ENCODE peak calls at places on chromosomes 4 and X, in nine cellular contexts. A is neuronal stem cell, I is PC-9, G is IMR-90, S is MM.1S, X is GM23338, T is PC-3, Q is HCT116, B is mesenchymal stem cell. F is an unnamed sample.

GRCh38 chr4:113604955-113605354 is 156.6 kb downstream of the CAMK2D start:
- DNase-seq in A (no peak), I (no peak), G (peak; percentile 64), S (no peak), X (no peak), T (no peak), Q (no peak), B (peak; percentile 56), F (no peak)

GRCh38 chr4:107482546-107482945 is 237.5 kb downstream of the PAPSS1 start:
- DNase-seq in A (no peak), I (no peak), G (no peak), S (no peak), X (no peak), T (no peak), Q (no peak), B (no peak), F (no peak)

GRCh38 chr4:128525939-128526630 is 238.5 kb upstream of the PGRMC2 start:
- DNase-seq in A (no peak), I (peak; percentile 97), G (peak; percentile 78), S (no peak), X (no peak), T (peak; percentile 84), Q (no peak), B (peak; percentile 57), F (no peak)

GRCh38 chr4:3305610-3306371 is 13.0 kb downstream of the RGS12 start:
- DNase-seq in A (no peak), I (no peak), G (peak; percentile 62), S (no peak), X (no peak), T (no peak), Q (no peak), B (peak; percentile 73), F (no peak)

GRCh38 chr4:14125375-14126129 is 498.0 kb upstream of the BOD1L1 start:
- DNase-seq in A (no peak), I (no peak), G (no peak), S (no peak), X (no peak), T (no peak), Q (no peak), B (no peak), F (no peak)

GRCh38 chrX:152927858-152928760 is 30.2 kb downstream of the ZNF185 start:
- DNase-seq in A (no peak), I (no peak), G (no peak), S (no peak), X (no peak), T (no peak), Q (no peak), B (no peak), F (no peak)

GRCh38 chr4:112563431-112564200 is 47.6 kb upstream of the NEUROG2 start:
- DNase-seq in A (no peak), I (no peak), G (no peak), S (no peak), X (no peak), T (no peak), Q (no peak), B (no peak), F (no peak)

GRCh38 chr4:11130195-11130975 is 298.3 kb downstream of the HS3ST1 start:
- DNase-seq in A (no peak), I (no peak), G (peak; percentile 8), S (peak; percentile 46), X (no peak), T (peak; percentile 51), Q (no peak), B (peak; percentile 51), F (no peak)

GRCh38 chrX:38275615-38276014 is 51.7 kb downstream of the RPGR start:
- DNase-seq in A (no peak), I (no peak), G (peak; percentile 93), S (no peak), X (no peak), T (peak; percentile 90), Q (peak; percentile 27), B (peak; percentile 82), F (no peak)

GRCh38 chrX:6852121-6852520 is 295.4 kb upstream of the STS start:
- DNase-seq in A (no peak), I (no peak), G (no peak), S (no peak), X (no peak), T (no peak), Q (no peak), B (no peak), F (no peak)

GRCh38 chr4:1575418-1576199 is 108.5 kb downstream of the FAM53A start:
- DNase-seq in A (no peak), I (no peak), G (no peak), S (no peak), X (no peak), T (no peak), Q (no peak), B (no peak), F (no peak)

GRCh38 chrX:6307156-6307555 is 78.5 kb upstream of the NLGN4X start:
- DNase-seq in A (no peak), I (no peak), G (no peak), S (no peak), X (peak; percentile 2), T (no peak), Q (no peak), B (no peak), F (no peak)

GRCh38 chr4:1871471-1872021 is 353 bp downstream of the NSD2 start:
- DNase-seq in A (peak; percentile 59), I (no peak), G (no peak), S (peak; percentile 18), X (peak; percentile 56), T (no peak), Q (no peak), B (no peak), F (peak; percentile 49)

GRCh38 chr4:2721586-2721985 is 34.5 kb downstream of the TNIP2 start:
- DNase-seq in A (no peak), I (no peak), G (no peak), S (no peak), X (no peak), T (no peak), Q (no peak), B (no peak), F (no peak)

GRCh38 chr4:177185151-177185550 is 124.5 kb upstream of the NEIL3 start:
- DNase-seq in A (peak; percentile 8), I (no peak), G (peak; percentile 41), S (no peak), X (no peak), T (no peak), Q (no peak), B (no peak), F (no peak)

GRCh38 chr4:5632571-5632970 is 75.8 kb downstream of the EVC2 start:
- DNase-seq in A (no peak), I (no peak), G (no peak), S (no peak), X (peak; percentile 17), T (no peak), Q (no peak), B (no peak), F (no peak)

GRCh38 chr4:5636766-5637670 is 71.3 kb downstream of the EVC2 start:
- DNase-seq in A (no peak), I (no peak), G (no peak), S (no peak), X (no peak), T (peak; percentile 4), Q (no peak), B (no peak), F (no peak)

GRCh38 chr4:5638316-5638715 is 70.0 kb downstream of the EVC2 start:
- DNase-seq in A (no peak), I (peak; percentile 56), G (peak; percentile 85), S (no peak), X (no peak), T (peak; percentile 85), Q (no peak), B (peak; percentile 17), F (no peak)

GRCh38 chr4:5638976-5639375 is 69.4 kb downstream of the EVC2 start:
- DNase-seq in A (no peak), I (no peak), G (peak; percentile 81), S (no peak), X (no peak), T (peak; percentile 47), Q (no peak), B (peak; percentile 63), F (no peak)

DNA sequence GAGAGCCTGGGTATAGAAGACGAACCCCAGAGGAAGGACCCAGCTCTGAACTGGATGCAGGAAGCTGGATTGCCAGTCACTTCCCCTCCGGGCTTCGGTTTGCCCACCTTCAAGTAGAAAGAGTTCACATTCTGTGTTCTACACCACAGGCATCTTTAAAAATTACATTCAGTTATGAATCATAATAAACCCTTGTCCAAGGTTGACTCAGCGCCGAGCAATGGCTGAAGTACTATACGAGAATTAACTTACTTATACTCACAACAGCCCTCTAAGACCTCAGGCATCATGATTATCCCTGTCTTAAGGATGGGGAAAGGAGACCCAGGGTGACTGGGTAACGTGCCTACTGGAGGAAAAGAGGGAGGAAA is 72.5 kb downstream of the EVC2 start:
- DNase-seq in A (no peak), I (peak; percentile 62), G (peak; percentile 87), S (no peak), X (no peak), T (peak; percentile 88), Q (no peak), B (no peak), F (no peak)
- H3K4me2 ChIP-seq in A (no peak overlapping the region), I (peak overlapping the region; percentile 59), G (no peak overlapping the region), S (no peak overlapping the region), X (no peak overlapping the region), T (peak overlapping the region; percentile 72), Q (no peak overlapping the region), B (no peak overlapping the region), F (no peak overlapping the region)

DNA sequence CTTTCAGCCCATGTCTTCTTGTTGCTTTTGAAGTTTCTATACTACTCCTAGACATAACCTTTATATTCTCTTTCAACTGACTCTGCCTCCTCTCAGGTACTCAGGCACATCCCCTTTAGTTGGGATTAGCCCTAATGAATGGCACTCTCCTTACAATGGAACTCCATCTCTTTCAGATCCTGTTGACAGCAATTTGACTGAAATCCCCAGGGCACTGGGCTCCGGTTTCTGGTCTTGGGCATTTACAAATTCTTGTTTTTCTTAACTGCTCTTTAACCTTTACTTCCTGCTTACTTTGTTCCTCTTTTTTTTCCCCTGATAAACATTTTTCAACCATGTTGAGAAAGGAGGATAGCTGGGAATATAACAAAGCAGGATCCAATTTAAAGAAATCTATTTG is 68.9 kb downstream of the ENOX2 start:
- DNase-seq in A (peak; percentile 17), I (no peak), G (no peak), S (no peak), X (peak; percentile 59), T (no peak), Q (no peak), B (no peak), F (peak; percentile 29)
- H3K4me2 ChIP-seq in A (no peak overlapping the region), I (no peak overlapping the region), G (no peak overlapping the region), S (no peak overlapping the region), X (no peak overlapping the region), T (no peak overlapping the region), Q (no peak overlapping the region), B (no peak overlapping the region), F (no peak overlapping the region)

DNA sequence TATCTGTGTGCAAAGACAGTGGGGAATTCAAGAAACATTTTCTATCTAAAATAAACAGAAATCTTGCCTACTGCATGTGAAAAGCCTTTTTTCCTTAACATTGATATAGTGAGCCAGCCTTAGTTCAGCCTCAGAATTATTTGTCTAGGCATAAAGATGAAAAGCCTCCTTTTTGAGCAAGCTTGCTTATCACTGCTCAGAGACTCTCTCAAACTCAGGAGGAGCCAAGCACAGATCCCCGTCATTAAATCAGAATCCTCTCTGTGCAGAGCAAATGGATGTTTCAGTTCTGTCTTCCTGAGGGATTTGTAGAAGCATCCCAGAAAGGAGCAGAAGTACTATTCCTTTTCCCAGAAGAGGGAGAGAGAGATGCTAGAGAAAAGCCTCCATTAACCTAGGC is 186.8 kb upstream of the LNX1 start:
- DNase-seq in A (no peak), I (no peak), G (no peak), S (no peak), X (no peak), T (no peak), Q (no peak), B (peak; percentile 10), F (no peak)
- H3K4me2 ChIP-seq in A (no peak overlapping the region), I (no peak overlapping the region), G (peak overlapping the region; percentile 59), S (no peak overlapping the region), X (no peak overlapping the region), T (no peak overlapping the region), Q (no peak overlapping the region), B (no peak overlapping the region), F (no peak overlapping the region)

GRCh38 chrX:10062352-10062751 is 94.4 kb upstream of the CLCN4 start:
- DNase-seq in A (no peak), I (peak; percentile 87), G (no peak), S (no peak), X (no peak), T (peak; percentile 77), Q (no peak), B (no peak), F (no peak)
- H3K4me2 ChIP-seq in A (no peak overlapping the region), I (peak overlapping the region; percentile 96), G (no peak overlapping the region), S (no peak overlapping the region), X (no peak overlapping the region), T (peak overlapping the region; percentile 97), Q (no peak overlapping the region), B (no peak overlapping the region), F (no peak overlapping the region)

F was measured in H9.